ENCODE peak calls at places on chromosomes 16 and 17, in six cellular contexts. J is heart right ventricle; B is left lobe of liver; V is activated naive CD4-positive, alpha-beta T cell treated with anti-CD3 and anti-CD28 coated beads, Interleukin-2, amount 50 U/mL, for 72 hours; S is lower lobe of right lung; L is RWPE2. G is an unnamed sample.
A peak's percentile ranks its signal among the peaks of the same experiment; 100 is the strongest.

GRCh38 chr17:48241131-48241591 is 133.6 kb downstream of the SNX11 start:
- ATAC-seq in B (peak; percentile 47), S (peak; percentile 79), V (peak; percentile 61), J (peak; percentile 92), L (peak; percentile 31), G (peak; percentile 61)

GRCh38 chr17:76390003-76390421 is 5.6 kb downstream of the SPHK1 start:
- ATAC-seq in L (no peak), S (no peak), J (no peak), B (no peak), V (no peak), G (no peak)

GRCh38 chr17:28705074-28705659 is 6.5 kb downstream of the PROCA1 start:
- ATAC-seq in S (no peak), V (no peak), J (no peak), L (peak; percentile 9), B (no peak), G (no peak)

GRCh38 chr17:30323895-30324319 is 9.9 kb downstream of the TMIGD1 start:
- ATAC-seq in S (peak; percentile 43), V (peak; percentile 98), B (no peak), J (no peak), L (peak; percentile 42), G (peak; percentile 79)

GRCh38 chr16:90047714-90048346 is 28.6 kb upstream of the DBNDD1 start:
- ATAC-seq in S (peak; percentile 43), J (no peak), L (no peak), B (peak; percentile 61), V (peak; percentile 38), G (peak; percentile 1)

GRCh38 chr16:79267781-79268180 is 332.8 kb downstream of the MAF start:
- ATAC-seq in B (no peak), J (no peak), L (no peak), V (peak; percentile 42), S (no peak), G (no peak)

GRCh38 chr17:44159519-44160210 is 10.8 kb upstream of the ASB16 start:
- ATAC-seq in B (no peak), V (no peak), L (no peak), J (no peak), S (no peak), G (no peak)

GRCh38 chr17:30524847-30525246 is 47.6 kb downstream of the GOSR1 start:
- ATAC-seq in B (no peak), S (no peak), V (no peak), L (no peak), J (peak; percentile 82), G (no peak)

GRCh38 chr17:17547210-17547764 is 44.2 kb downstream of the PEMT start:
- ATAC-seq in S (no peak), J (peak; percentile 41), B (peak; percentile 79), V (no peak), L (no peak), G (no peak)

G was measured in esophagus mucosa.